ENCODE peak calls at places on chromosomes 2 and 18, in eight cellular contexts. L, U, E, X, C, R, T and D are unnamed samples.

GRCh38 chr2:42547014-42547413 is 21.4 kb upstream of the MTA3 start:
- DNase-seq in L (no peak), U (no peak), E (no peak), X (no peak), C (no peak), R (no peak), T (no peak), D (no peak)

GRCh38 chr2:222052934-222053367 is 245.8 kb downstream of the PAX3 start:
- DNase-seq in L (peak; percentile 31), U (peak; percentile 92), E (no peak), X (peak; percentile 93), C (no peak), R (no peak), T (peak; percentile 19), D (no peak)

GRCh38 chr2:71481111-71481510 is 27.8 kb downstream of the DYSF start:
- DNase-seq in L (no peak), U (no peak), E (no peak), X (no peak), C (no peak), R (no peak), T (no peak), D (no peak)

GRCh38 chr2:33134086-33134763 is 187.5 kb downstream of the LTBP1 start:
- DNase-seq in L (no peak), U (peak; percentile 10), E (no peak), X (peak; percentile 41), C (no peak), R (peak; percentile 92), T (peak; percentile 20), D (peak; percentile 89)

GRCh38 chr2:126843046-126843445 is 55.6 kb upstream of the TEX51 start:
- DNase-seq in L (no peak), U (no peak), E (no peak), X (no peak), C (no peak), R (no peak), T (no peak), D (peak; percentile 16)

GRCh38 chr2:238239552-238239871 is 326 bp downstream of the HES6 start:
- DNase-seq in L (peak; percentile 38), U (peak; percentile 56), E (peak; percentile 30), X (peak; percentile 71), C (no peak), R (no peak), T (peak; percentile 30), D (no peak)

GRCh38 chr2:217714268-217714643 is 288.5 kb downstream of the TNS1 start:
- DNase-seq in L (no peak), U (no peak), E (no peak), X (peak; percentile 81), C (no peak), R (no peak), T (peak; percentile 77), D (peak; percentile 81)

GRCh38 chr2:101151859-101152194 is 645 bp upstream of the TBC1D8 start:
- DNase-seq in L (no peak), U (no peak), E (no peak), X (peak; percentile 23), C (no peak), R (no peak), T (no peak), D (no peak)

GRCh38 chr2:17800219-17800618 is 16.0 kb upstream of the MSGN1 start:
- DNase-seq in L (no peak), U (no peak), E (no peak), X (no peak), C (no peak), R (no peak), T (no peak), D (peak; percentile 58)

GRCh38 chr18:11872479-11873136 is 21.4 kb downstream of the CHMP1B start:
- DNase-seq in L (no peak), U (peak; percentile 47), E (no peak), X (peak; percentile 52), C (no peak), R (no peak), T (peak; percentile 50), D (no peak)

GRCh38 chr2:43157506-43158232 is 68.7 kb downstream of the ZFP36L2 start:
- DNase-seq in L (no peak), U (no peak), E (no peak), X (no peak), C (no peak), R (no peak), T (no peak), D (no peak)

GRCh38 chr2:66587216-66587615 is 152.3 kb downstream of the MEIS1 start:
- DNase-seq in L (peak; percentile 50), U (peak; percentile 85), E (no peak), X (peak; percentile 63), C (no peak), R (no peak), T (peak; percentile 39), D (no peak)

GRCh38 chr2:178072383-178073301 is at the start of gene PDE11A:
- DNase-seq in L (peak; percentile 70), U (peak; percentile 94), E (no peak), X (peak; percentile 90), C (no peak), R (peak; percentile 40), T (peak; percentile 90), D (peak; percentile 72)

GRCh38 chr2:38284971-38285370 is 92.1 kb downstream of the ATL2 start:
- DNase-seq in L (no peak), U (no peak), E (no peak), X (no peak), C (no peak), R (no peak), T (no peak), D (no peak)

GRCh38 chr2:160139350-160139749 is 60.7 kb downstream of the ITGB6 start:
- DNase-seq in L (no peak), U (no peak), E (no peak), X (no peak), C (no peak), R (no peak), T (no peak), D (no peak)

GRCh38 chr2:79824086-79824786 is 311.4 kb downstream of the CTNNA2 start:
- DNase-seq in L (no peak), U (no peak), E (no peak), X (no peak), C (no peak), R (no peak), T (no peak), D (no peak)

GRCh38 chr2:233098615-233099014 is 38.5 kb downstream of the INPP5D start:
- DNase-seq in L (peak; percentile 41), U (peak; percentile 73), E (no peak), X (peak; percentile 40), C (no peak), R (no peak), T (peak; percentile 35), D (no peak)

GRCh38 chr2:182766626-182767025 is 50.6 kb downstream of the DNAJC10 start:
- DNase-seq in L (no peak), U (no peak), E (no peak), X (no peak), C (no peak), R (no peak), T (no peak), D (no peak)

GRCh38 chr2:182761903-182762302 is 45.8 kb downstream of the DNAJC10 start:
- DNase-seq in L (no peak), U (no peak), E (no peak), X (peak; percentile 42), C (no peak), R (no peak), T (no peak), D (no peak)

GRCh38 chr2:182763311-182763912 is 47.4 kb downstream of the DNAJC10 start:
- DNase-seq in L (peak; percentile 33), U (peak; percentile 79), E (no peak), X (peak; percentile 74), C (no peak), R (no peak), T (peak; percentile 25), D (no peak)

GRCh38 chr2:182767578-182767977 is 51.5 kb downstream of the DNAJC10 start:
- DNase-seq in L (no peak), U (peak; percentile 72), E (no peak), X (peak; percentile 42), C (no peak), R (no peak), T (no peak), D (no peak)
- TF ChIP-seq CTCF in L (peak; percentile 58), U (peak; percentile 47), E (no peak), X (peak; percentile 57), C (peak; percentile 23), R (peak; percentile 46), T (peak; percentile 37), D (peak; percentile 51)

GRCh38 chr2:53028259-53028658 is 739.3 kb upstream of the CHAC2 start:
- DNase-seq in L (no peak), U (peak; percentile 28), E (no peak), X (no peak), C (no peak), R (peak; percentile 48), T (no peak), D (no peak)

GRCh38 chr2:53033416-53033815 is 734.2 kb upstream of the CHAC2 start:
- DNase-seq in L (no peak), U (peak; percentile 4), E (no peak), X (no peak), C (no peak), R (peak; percentile 59), T (no peak), D (no peak)

DNA sequence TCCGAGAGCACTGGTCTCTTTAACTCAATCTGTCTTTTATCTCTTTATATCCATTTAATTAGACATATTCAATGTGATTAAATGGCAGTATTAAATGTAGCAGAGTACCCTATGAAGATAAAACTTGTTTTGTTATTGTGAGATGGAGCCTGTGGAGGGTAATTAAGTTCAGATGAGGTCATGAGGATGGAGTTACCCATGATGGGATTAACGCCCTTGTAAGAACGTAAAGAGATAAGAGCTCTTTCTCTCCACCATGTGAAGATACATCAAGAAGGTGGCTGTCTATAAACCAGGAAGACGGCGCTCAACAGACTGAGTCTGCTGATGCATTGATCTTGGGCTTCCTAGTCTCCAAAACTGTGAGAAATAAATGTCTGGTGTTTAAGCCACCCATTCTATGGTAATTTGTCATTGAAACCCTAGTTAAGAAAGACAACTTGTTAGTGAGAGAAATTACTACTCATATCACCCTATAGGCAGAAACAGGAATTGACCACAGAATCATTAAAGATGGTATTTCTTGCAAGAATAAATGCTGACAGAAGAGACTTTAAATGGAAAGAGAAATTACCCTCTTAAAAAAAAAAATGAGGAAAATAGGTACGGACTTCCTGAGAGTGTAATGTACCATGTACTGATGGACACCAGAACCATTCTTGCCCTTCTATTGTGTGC is 738.7 kb upstream of the CHAC2 start:
- DNase-seq in L (no peak), U (peak; percentile 2), E (no peak), X (no peak), C (no peak), R (no peak), T (no peak), D (no peak)
- TF ChIP-seq CTCF in L (peak; percentile 35), U (no peak), E (no peak), X (peak; percentile 13), C (no peak), R (no peak), T (no peak), D (no peak)

GRCh38 chr2:187497858-187498463 is 49.9 kb upstream of the CALCRL start:
- DNase-seq in L (no peak), U (peak; percentile 24), E (no peak), X (peak; percentile 7), C (no peak), R (no peak), T (no peak), D (no peak)
- TF ChIP-seq CTCF in L (peak; percentile 75), U (no peak), E (peak; percentile 23), X (peak; percentile 75), C (peak; percentile 29), R (peak; percentile 42), T (peak; percentile 59), D (peak; percentile 53)

GRCh38 chr2:197784956-197785941 is at the start of gene BOLL:
- DNase-seq in L (no peak), U (peak; percentile 30), E (no peak), X (no peak), C (no peak), R (no peak), T (no peak), D (no peak)

GRCh38 chr2:197782121-197782520 is 3.0 kb downstream of the BOLL start:
- DNase-seq in L (no peak), U (no peak), E (no peak), X (no peak), C (no peak), R (no peak), T (no peak), D (no peak)

GRCh38 chr2:197786010-197786877 is 1.1 kb upstream of the BOLL start:
- DNase-seq in L (peak; percentile 72), U (peak; percentile 94), E (peak; percentile 39), X (peak; percentile 76), C (no peak), R (no peak), T (peak; percentile 20), D (no peak)
- TF ChIP-seq CTCF in L (peak; percentile 85), U (peak; percentile 99), E (peak; percentile 56), X (peak; percentile 73), C (peak; percentile 12), R (peak; percentile 58), T (peak; percentile 35), D (peak; percentile 51)